ENCODE peak calls at places on chromosome 22, in seven cellular contexts. R, A, K, P, I, H and S are unnamed samples.

GRCh38 chr22:50684501-50684900 is 11.9 kb downstream of the SHANK3 start:
- DNase-seq in R (no peak), A (no peak), K (no peak), P (no peak), I (no peak), H (no peak), S (no peak)

GRCh38 chr22:16776088-16776487 is 49.1 kb downstream of the XKR3 start:
- DNase-seq in R (no peak), A (no peak), K (no peak), P (no peak), I (no peak), H (no peak), S (no peak)

GRCh38 chr22:42959472-42960145 is 55.3 kb downstream of the PACSIN2 start:
- DNase-seq in R (peak; percentile 6), A (no peak), K (no peak), P (no peak), I (no peak), H (peak; percentile 59), S (no peak)

GRCh38 chr22:22673628-22674027 is 29.2 kb downstream of the GGTLC2 start:
- DNase-seq in R (no peak), A (no peak), K (no peak), P (no peak), I (no peak), H (no peak), S (no peak)

GRCh38 chr22:19607198-19608113 is 83.2 kb upstream of the CLDN5 start:
- DNase-seq in R (no peak), A (no peak), K (peak; percentile 20), P (no peak), I (no peak), H (no peak), S (no peak)

GRCh38 chr22:40593460-40594273 is 42.9 kb downstream of the MRTFA start:
- DNase-seq in R (no peak), A (no peak), K (no peak), P (no peak), I (no peak), H (no peak), S (peak; percentile 29)

GRCh38 chr22:17387356-17387755 is 18.1 kb downstream of the CECR2 start:
- DNase-seq in R (no peak), A (no peak), K (no peak), P (no peak), I (no peak), H (no peak), S (no peak)

GRCh38 chr22:22771696-22772377 is 115.8 kb upstream of the IGLL5 start:
- DNase-seq in R (no peak), A (no peak), K (no peak), P (no peak), I (no peak), H (no peak), S (no peak)

GRCh38 chr22:43436536-43437267 is 24.9 kb downstream of the MPPED1 start:
- DNase-seq in R (no peak), A (no peak), K (no peak), P (no peak), I (peak; percentile 87), H (no peak), S (no peak)

GRCh38 chr22:30705710-30706651 is 11.3 kb downstream of the OSBP2 start:
- DNase-seq in R (no peak), A (no peak), K (no peak), P (no peak), I (peak; percentile 97), H (peak; percentile 86), S (peak; percentile 66)

GRCh38 chr22:38927033-38927789 is 30.2 kb upstream of the APOBEC3A start:
- DNase-seq in R (no peak), A (no peak), K (peak; percentile 15), P (peak; percentile 18), I (peak; percentile 96), H (peak; percentile 72), S (peak; percentile 65)

GRCh38 chr22:19043111-19044085 is 78.8 kb downstream of the DGCR2 start:
- DNase-seq in R (no peak), A (no peak), K (no peak), P (no peak), I (no peak), H (peak; percentile 75), S (no peak)